ENCODE peak calls at places on chromosomes 5 and 9, in eight cellular contexts. J, K, C, U, T, Q, X and G are unnamed samples.

GRCh38 chr9:133558191-133559126 is 24.0 kb downstream of the ADAMTSL2 start:
- DNase-seq in J (peak), K (peak), C (peak), U (peak), T (no peak), Q (peak), X (peak), G (no peak)

GRCh38 chr5:73619606-73620334 is 6.2 kb upstream of the ARHGEF28 start:
- DNase-seq in J (no peak), K (no peak), C (no peak), U (no peak), T (no peak), Q (no peak), X (no peak), G (no peak)

GRCh38 chr5:119411935-119412623 is 40.2 kb upstream of the HSD17B4 start:
- DNase-seq in J (no peak), K (peak), C (peak), U (peak), T (peak), Q (peak), X (peak), G (no peak)

GRCh38 chr9:18014556-18014955 is 435.7 kb downstream of the SH3GL2 start:
- DNase-seq in J (no peak), K (no peak), C (no peak), U (no peak), T (no peak), Q (no peak), X (no peak), G (no peak)

GRCh38 chr9:72753261-72753893 is 199.5 kb downstream of the ALDH1A1 start:
- DNase-seq in J (no peak), K (peak), C (no peak), U (no peak), T (no peak), Q (no peak), X (peak), G (no peak)

GRCh38 chr5:84384604-84385575 is at the start of gene EDIL3:
- DNase-seq in J (no peak), K (peak), C (peak), U (peak), T (peak), Q (no peak), X (peak), G (no peak)

GRCh38 chr5:96721351-96721970 is 59.3 kb downstream of the CAST start:
- DNase-seq in J (no peak), K (no peak), C (no peak), U (no peak), T (no peak), Q (no peak), X (no peak), G (no peak)

GRCh38 chr5:5317976-5318375 is 104.5 kb upstream of the ICE1 start:
- DNase-seq in J (no peak), K (no peak), C (no peak), U (no peak), T (no peak), Q (no peak), X (no peak), G (no peak)

GRCh38 chr9:105046907-105047651 is 119.1 kb upstream of the ABCA1 start:
- DNase-seq in J (no peak), K (no peak), C (no peak), U (no peak), T (no peak), Q (no peak), X (no peak), G (no peak)

GRCh38 chr9:112311497-112311896 is 21.9 kb downstream of the PTBP3 start:
- DNase-seq in J (no peak), K (no peak), C (no peak), U (no peak), T (no peak), Q (no peak), X (no peak), G (no peak)

GRCh38 chr5:146173597-146173996 is 8.9 kb downstream of the LARS1 start:
- DNase-seq in J (no peak), K (no peak), C (no peak), U (no peak), T (no peak), Q (no peak), X (no peak), G (peak)

GRCh38 chr9:2570615-2571479 is 50.7 kb upstream of the VLDLR start:
- DNase-seq in J (peak), K (peak), C (no peak), U (peak), T (no peak), Q (peak), X (peak), G (peak)

GRCh38 chr9:123846966-123847365 is 83.0 kb downstream of the DENND1A start:
- DNase-seq in J (no peak), K (no peak), C (no peak), U (no peak), T (no peak), Q (no peak), X (no peak), G (no peak)

GRCh38 chr5:137142371-137143243 is 356.5 kb downstream of the SPOCK1 start:
- DNase-seq in J (peak), K (peak), C (no peak), U (peak), T (no peak), Q (no peak), X (peak), G (no peak)

GRCh38 chr5:153712946-153713345 is 222.5 kb downstream of the GRIA1 start:
- DNase-seq in J (no peak), K (no peak), C (no peak), U (no peak), T (no peak), Q (no peak), X (no peak), G (no peak)